ENCODE peak calls at places on chromosome 20, in four cellular contexts. M is gastrocnemius medialis, C is transverse colon, U is body of pancreas. G is an unnamed sample. For H3K4me1 and H3K36me3, the result is how much of the 10 kb centered on the place peaks cover.

GRCh38 chr20:64077094-64077493 is 2.2 kb downstream of the RGS19 start:
- DNase-seq in M (no peak), C (peak), U (no peak), G (no peak)

GRCh38 chr20:37615507-37616425 is 78.1 kb upstream of the CTNNBL1 start:
- DNase-seq in M (no peak), C (peak), U (peak), G (peak)

GRCh38 chr20:63415418-63416108 is 54.4 kb upstream of the CHRNA4 start:
- DNase-seq in M (no peak), C (no peak), U (no peak), G (no peak)

GRCh38 chr20:43188861-43189613 is 669 bp downstream of the PTPRT start:
- DNase-seq in M (no peak), C (no peak), U (no peak), G (no peak)

GRCh38 chr20:63735859-63736718 is at the start of gene LIME1:
- DNase-seq in M (no peak), C (peak), U (no peak), G (no peak)

GRCh38 chr20:17716331-17716730 is 16.6 kb downstream of the BANF2 start:
- DNase-seq in M (no peak), C (no peak), U (no peak), G (no peak)

GRCh38 chr20:13229538-13229937 is 8.5 kb downstream of the ISM1 start:
- DNase-seq in M (no peak), C (no peak), U (no peak), G (no peak)

GRCh38 chr20:50691585-50692552 is 527 bp upstream of the RIPOR3 start:
- DNase-seq in M (no peak), C (no peak), U (no peak), G (peak)

GRCh38 chr20:51928931-51929330 is 126.6 kb upstream of the SALL4 start:
- DNase-seq in M (no peak), C (no peak), U (no peak), G (no peak)

GRCh38 chr20:19995220-19995863 is 21.8 kb upstream of the NAA20 start:
- DNase-seq in M (no peak), C (no peak), U (no peak), G (peak)

GRCh38 chr20:50475879-50476292 is 34.3 kb upstream of the PTPN1 start:
- DNase-seq in M (no peak), C (peak), U (no peak), G (no peak)

GRCh38 chr20:20009784-20010253 is 7.3 kb upstream of the NAA20 start:
- DNase-seq in M (no peak), C (no peak), U (no peak), G (no peak)

GRCh38 chr20:37362821-37363220 is 16.9 kb downstream of the SRC start:
- DNase-seq in M (no peak), C (no peak), U (peak), G (no peak)

GRCh38 chr20:37395921-37396519 is 50.1 kb downstream of the SRC start:
- DNase-seq in M (no peak), C (no peak), U (no peak), G (no peak)

GRCh38 chr20:884983-885952 is 30.9 kb downstream of the ANGPT4 start:
- DNase-seq in M (no peak), C (no peak), U (no peak), G (peak)

GRCh38 chr20:24309596-24309995 is 159.8 kb upstream of the SYNDIG1 start:
- DNase-seq in M (no peak), C (no peak), U (no peak), G (no peak)

GRCh38 chr20:63536241-63536977 is 767 bp downstream of the PTK6 start:
- DNase-seq in M (no peak), C (peak), U (no peak), G (no peak)

GRCh38 chr20:11895832-11896484 is 21.7 kb upstream of the BTBD3 start:
- DNase-seq in M (no peak), C (no peak), U (no peak), G (no peak)

GRCh38 chr20:35504751-35505150 is 24.7 kb downstream of the C20orf173 start:
- DNase-seq in M (no peak), C (no peak), U (no peak), G (no peak)

GRCh38 chr20:62696999-62697398 is 11.6 kb upstream of the NTSR1 start:
- DNase-seq in M (no peak), C (no peak), U (no peak), G (no peak)

GRCh38 chr20:53621482-53622246 is 28.0 kb upstream of the ZNF217 start:
- DNase-seq in M (no peak), C (peak), U (peak), G (peak)

GRCh38 chr20:17712708-17713107 is 12.9 kb downstream of the BANF2 start:
- DNase-seq in M (no peak), C (no peak), U (no peak), G (no peak)

GRCh38 chr20:19668406-19668805 is 89.7 kb upstream of the RIN2 start:
- DNase-seq in M (no peak), C (no peak), U (no peak), G (no peak)

GRCh38 chr20:11140359-11140758 is 466.6 kb upstream of the JAG1 start:
- DNase-seq in M (no peak), C (no peak), U (no peak), G (no peak)

GRCh38 chr20:53795170-53795569 is 201.5 kb upstream of the ZNF217 start:
- DNase-seq in M (no peak), C (no peak), U (no peak), G (no peak)

GRCh38 chr20:37837934-37838333 is 65.0 kb upstream of the VSTM2L start:
- DNase-seq in M (no peak), C (no peak), U (no peak), G (no peak)

GRCh38 chr20:1809611-1810510 is 85.3 kb upstream of the SIRPA start:
- DNase-seq in M (no peak), C (no peak), U (no peak), G (no peak)

GRCh38 chr20:25290646-25291431 is 43.0 kb downstream of the PYGB start:
- DNase-seq in M (no peak), C (no peak), U (no peak), G (no peak)

GRCh38 chr20:58135441-58136170 is 92.8 kb downstream of the ANKRD60 start:
- DNase-seq in M (no peak), C (no peak), U (no peak), G (no peak)

GRCh38 chr20:33686008-33686983 is at the start of gene E2F1:
- DNase-seq in M (peak), C (peak), U (peak), G (peak)
- H3K4me1 ChIP-seq in M (under half), C (under half), U (under half), G (under half)

GRCh38 chr20:47304287-47304686 is 52.2 kb downstream of the ZMYND8 start:
- DNase-seq in M (no peak), C (peak), U (no peak), G (peak)
- H3K36me3 ChIP-seq in M (under half), C (under half), U (under half), G (under half)

GRCh38 chr20:32479012-32479411 is 106.1 kb downstream of the NOL4L start:
- DNase-seq in M (no peak), C (no peak), U (no peak), G (no peak)

GRCh38 chr20:32476684-32477593 is 108.2 kb downstream of the NOL4L start:
- DNase-seq in M (no peak), C (no peak), U (peak), G (no peak)

GRCh38 chr20:32479697-32480140 is 105.4 kb downstream of the NOL4L start:
- DNase-seq in M (no peak), C (peak), U (no peak), G (no peak)

GRCh38 chr20:32478576-32478975 is 106.6 kb downstream of the NOL4L start:
- DNase-seq in M (no peak), C (no peak), U (no peak), G (no peak)

GRCh38 chr20:32477594-32478512 is 107.3 kb downstream of the NOL4L start:
- DNase-seq in M (no peak), C (peak), U (peak), G (no peak)
- H3K27ac ChIP-seq in M (no peak), C (peak), U (peak), G (peak)

DNA sequence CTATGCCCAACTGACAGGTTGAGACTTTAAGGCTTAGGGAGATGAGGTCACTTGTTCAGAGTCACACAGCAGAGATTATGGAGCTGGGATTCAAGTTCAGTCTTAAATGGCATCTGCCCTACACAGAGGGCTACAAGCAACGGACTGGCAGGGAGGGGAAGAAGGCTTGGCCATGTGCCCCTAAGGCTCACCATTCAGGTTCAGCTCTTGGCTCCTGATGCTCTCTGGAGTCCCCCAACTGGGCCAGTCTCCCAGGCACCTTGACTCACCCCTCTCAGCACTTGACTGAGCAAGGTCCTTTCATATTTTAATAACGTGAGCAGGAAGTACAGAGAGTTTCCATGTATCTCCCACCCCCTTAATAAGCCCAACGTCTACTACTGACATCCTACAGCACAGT is 71.4 kb upstream of the MAFB start:
- DNase-seq in M (no peak), C (no peak), U (no peak), G (no peak)
- H3K4me1 ChIP-seq in M (under half), C (under half), U (under half), G (under half)

GRCh38 chr20:49029203-49029602 is 16.9 kb upstream of the CSE1L start:
- DNase-seq in M (no peak), C (no peak), U (no peak), G (peak)

GRCh38 chr20:49028684-49029083 is 17.4 kb upstream of the CSE1L start:
- DNase-seq in M (no peak), C (no peak), U (no peak), G (peak)

DNA sequence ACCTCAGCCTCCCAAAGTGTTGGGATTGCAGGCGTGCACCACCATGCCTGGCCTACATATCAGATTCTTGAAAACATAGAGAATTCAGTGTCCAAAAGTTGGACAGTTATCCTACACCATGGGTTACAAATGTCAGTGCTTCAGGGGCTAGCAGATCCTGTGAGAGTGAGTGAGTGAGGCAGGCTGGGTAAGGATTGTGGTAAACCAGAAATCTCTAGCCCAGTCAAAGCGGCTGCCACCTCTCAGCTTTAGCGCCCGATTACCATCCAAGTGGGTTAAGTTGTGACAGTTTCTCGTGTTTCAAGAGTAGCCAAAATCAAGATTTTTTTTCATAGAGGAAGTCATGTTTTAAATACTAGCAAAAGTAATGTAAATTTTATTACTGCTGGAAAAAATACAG is 21.9 kb upstream of the CSE1L start:
- DNase-seq in M (no peak), C (no peak), U (no peak), G (no peak)
- H3K36me3 ChIP-seq in M (under half), C (half or more), U (under half), G (half or more)

DNA sequence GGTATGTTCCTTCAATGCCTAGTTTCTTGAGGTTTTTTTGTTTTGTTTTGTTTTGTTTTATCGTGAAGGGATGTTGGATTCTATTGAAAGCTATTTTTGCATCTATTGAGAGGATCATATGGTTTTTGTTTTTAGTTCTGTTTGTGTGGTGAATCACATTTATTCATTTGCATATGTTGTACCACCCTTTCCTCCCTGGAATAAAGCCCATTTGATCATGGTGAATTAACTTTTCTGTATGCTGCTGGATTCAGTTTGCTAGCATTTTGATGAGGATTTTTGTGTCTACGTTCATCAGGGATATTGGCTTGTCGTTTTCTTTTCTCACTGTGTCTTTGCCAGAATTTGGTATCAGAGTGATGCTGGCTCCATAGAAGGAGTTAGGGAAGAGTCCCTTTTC is 540.2 kb upstream of the FLRT3 start:
- DNase-seq in M (no peak), C (no peak), U (no peak), G (no peak)
- H3K27ac ChIP-seq in M (no peak), C (no peak), U (no peak), G (no peak)